ENCODE peak calls at places on chromosomes 4 and X, in four cellular contexts. V is brain pericyte, Y is BE2C, P is iris pigment epithelial cell. O is an unnamed sample.

GRCh38 chr4:156322592-156322991 is 368.9 kb upstream of the CTSO start:
- DNase-seq in Y (no peak), V (no peak), P (peak), O (peak)

GRCh38 chr4:152536545-152537182 is 772 bp upstream of the FBXW7 start:
- DNase-seq in P (peak), Y (no peak), V (no peak), O (peak)

GRCh38 chr4:37475776-37476175 is 210.4 kb downstream of the RELL1 start:
- DNase-seq in Y (no peak), P (no peak), V (no peak), O (no peak)

GRCh38 chr4:176271749-176272148 is 2.7 kb upstream of the ASB5 start:
- DNase-seq in Y (no peak), V (no peak), P (peak), O (peak)

GRCh38 chr4:48127882-48128394 is 6.1 kb downstream of the TXK start:
- DNase-seq in V (peak), Y (peak), P (peak), O (peak)

GRCh38 chr4:147498031-147498700 is 17.3 kb downstream of the EDNRA start:
- DNase-seq in V (peak), Y (no peak), P (peak), O (peak)

GRCh38 chrX:134883134-134883700 is 107.6 kb upstream of the SMIM10 start:
- DNase-seq in P (no peak), Y (no peak), V (no peak), O (no peak)

GRCh38 chrX:119015407-119016242 is 41.2 kb downstream of the LONRF3 start:
- DNase-seq in P (peak), Y (peak), V (no peak), O (peak)

GRCh38 chrX:71604141-71604540 is 14.2 kb downstream of the CXCR3 start:
- DNase-seq in V (no peak), P (peak), Y (no peak), O (peak)

GRCh38 chr4:16161866-16162408 is 64.3 kb downstream of the TAPT1 start:
- DNase-seq in V (no peak), P (no peak), Y (no peak), O (no peak)

GRCh38 chr4:10647811-10648210 is 36.8 kb downstream of the CLNK start:
- DNase-seq in P (no peak), V (no peak), Y (no peak), O (no peak)

GRCh38 chr4:115219862-115220261 is 106.4 kb upstream of the NDST4 start:
- DNase-seq in V (no peak), Y (no peak), P (no peak), O (no peak)

GRCh38 chr4:56909083-56909981 is 1.6 kb downstream of the REST start:
- DNase-seq in Y (no peak), V (no peak), P (peak), O (peak)